ENCODE peak calls at places on chromosomes 11 and 22, in eight cellular contexts. One of them, this sample, is unnamed.

GRCh38 chr22:19957445-19957844 is 15.8 kb upstream of the TXNRD2 start:
- DNase-seq in transverse colon: no peak
- DNase-seq in GM04503: no peak
- DNase-seq in T-helper 2 cell: no peak
- DNase-seq in astrocyte: no peak
- DNase-seq in T-cell: no peak
- DNase-seq in activated CD8-positive, alpha-beta memory T cell treated with anti-CD3 and anti-CD28 coated beads, Interleukin-2, amount 50 U/mL, for 4 hours: no peak
- DNase-seq in T-helper 9 cell: no peak
- DNase-seq in this sample: no peak

GRCh38 chr22:40118979-40119378 is 58.7 kb upstream of the TNRC6B start:
- DNase-seq in transverse colon: no peak
- DNase-seq in T-helper 2 cell: no peak
- DNase-seq in GM04503: no peak
- DNase-seq in activated CD8-positive, alpha-beta memory T cell treated with anti-CD3 and anti-CD28 coated beads, Interleukin-2, amount 50 U/mL, for 4 hours: no peak
- DNase-seq in T-cell: no peak
- DNase-seq in astrocyte: no peak
- DNase-seq in T-helper 9 cell: no peak
- DNase-seq in this sample: peak; percentile 13

GRCh38 chr22:42959472-42960145 is 55.3 kb downstream of the PACSIN2 start:
- DNase-seq in GM04503: peak; percentile 54
- DNase-seq in T-helper 2 cell: no peak
- DNase-seq in T-cell: no peak
- DNase-seq in astrocyte: peak; percentile 89
- DNase-seq in T-helper 9 cell: no peak
- DNase-seq in activated CD8-positive, alpha-beta memory T cell treated with anti-CD3 and anti-CD28 coated beads, Interleukin-2, amount 50 U/mL, for 4 hours: no peak
- DNase-seq in transverse colon: peak; percentile 62
- DNase-seq in this sample: no peak

GRCh38 chr11:102368472-102368871 is 21.5 kb downstream of the BIRC2 start:
- DNase-seq in T-helper 9 cell: no peak
- DNase-seq in GM04503: no peak
- DNase-seq in astrocyte: no peak
- DNase-seq in T-cell: no peak
- DNase-seq in T-helper 2 cell: no peak
- DNase-seq in transverse colon: no peak
- DNase-seq in activated CD8-positive, alpha-beta memory T cell treated with anti-CD3 and anti-CD28 coated beads, Interleukin-2, amount 50 U/mL, for 4 hours: no peak
- DNase-seq in this sample: no peak

GRCh38 chr22:43530864-43531201 is 119.0 kb downstream of the MPPED1 start:
- DNase-seq in T-helper 2 cell: no peak
- DNase-seq in activated CD8-positive, alpha-beta memory T cell treated with anti-CD3 and anti-CD28 coated beads, Interleukin-2, amount 50 U/mL, for 4 hours: no peak
- DNase-seq in GM04503: no peak
- DNase-seq in astrocyte: no peak
- DNase-seq in T-cell: no peak
- DNase-seq in transverse colon: no peak
- DNase-seq in T-helper 9 cell: no peak
- DNase-seq in this sample: no peak

GRCh38 chr11:99015634-99016454 is 4.9 kb upstream of the CNTN5 start:
- DNase-seq in activated CD8-positive, alpha-beta memory T cell treated with anti-CD3 and anti-CD28 coated beads, Interleukin-2, amount 50 U/mL, for 4 hours: no peak
- DNase-seq in GM04503: no peak
- DNase-seq in astrocyte: peak; percentile 24
- DNase-seq in T-helper 9 cell: no peak
- DNase-seq in T-cell: no peak
- DNase-seq in T-helper 2 cell: no peak
- DNase-seq in transverse colon: no peak
- DNase-seq in this sample: peak; percentile 74

GRCh38 chr22:17057959-17058814 is 26.6 kb upstream of the IL17RA start:
- DNase-seq in T-helper 9 cell: peak; percentile 20
- DNase-seq in transverse colon: peak; percentile 60
- DNase-seq in T-cell: peak; percentile 16
- DNase-seq in T-helper 2 cell: peak; percentile 27
- DNase-seq in GM04503: peak; percentile 25
- DNase-seq in activated CD8-positive, alpha-beta memory T cell treated with anti-CD3 and anti-CD28 coated beads, Interleukin-2, amount 50 U/mL, for 4 hours: peak; percentile 51
- DNase-seq in astrocyte: peak; percentile 42
- DNase-seq in this sample: peak; percentile 54

GRCh38 chr11:68141247-68142027 is 20.2 kb upstream of the CHKA start:
- DNase-seq in T-helper 2 cell: no peak
- DNase-seq in transverse colon: no peak
- DNase-seq in astrocyte: no peak
- DNase-seq in T-cell: no peak
- DNase-seq in T-helper 9 cell: no peak
- DNase-seq in GM04503: no peak
- DNase-seq in activated CD8-positive, alpha-beta memory T cell treated with anti-CD3 and anti-CD28 coated beads, Interleukin-2, amount 50 U/mL, for 4 hours: no peak
- DNase-seq in this sample: no peak

GRCh38 chr11:61626580-61627380 is 45.9 kb upstream of the SYT7 start:
- DNase-seq in T-cell: no peak
- DNase-seq in T-helper 2 cell: no peak
- DNase-seq in activated CD8-positive, alpha-beta memory T cell treated with anti-CD3 and anti-CD28 coated beads, Interleukin-2, amount 50 U/mL, for 4 hours: no peak
- DNase-seq in GM04503: no peak
- DNase-seq in T-helper 9 cell: no peak
- DNase-seq in astrocyte: no peak
- DNase-seq in transverse colon: peak; percentile 84
- DNase-seq in this sample: no peak

GRCh38 chr22:50529416-50530279 is at the start of gene TYMP:
- DNase-seq in T-helper 9 cell: peak; percentile 53
- DNase-seq in T-cell: no peak
- DNase-seq in astrocyte: no peak
- DNase-seq in GM04503: no peak
- DNase-seq in T-helper 2 cell: peak; percentile 59
- DNase-seq in transverse colon: peak; percentile 90
- DNase-seq in activated CD8-positive, alpha-beta memory T cell treated with anti-CD3 and anti-CD28 coated beads, Interleukin-2, amount 50 U/mL, for 4 hours: peak; percentile 65
- DNase-seq in this sample: no peak

GRCh38 chr11:83827940-83828554 is 541.9 kb upstream of the CCDC90B start:
- DNase-seq in T-cell: no peak
- DNase-seq in astrocyte: peak; percentile 23
- DNase-seq in T-helper 2 cell: no peak
- DNase-seq in activated CD8-positive, alpha-beta memory T cell treated with anti-CD3 and anti-CD28 coated beads, Interleukin-2, amount 50 U/mL, for 4 hours: no peak
- DNase-seq in GM04503: no peak
- DNase-seq in T-helper 9 cell: no peak
- DNase-seq in transverse colon: no peak
- DNase-seq in this sample: peak; percentile 53